ENCODE peak calls at places on chromosomes 4 and X, in seven cellular contexts. Q is body of pancreas, R is PC-3, M is heart left ventricle, T is A549, O is tibial nerve, F is K562. H is an unnamed sample.

GRCh38 chr4:182895791-182896292 is 21.3 kb downstream of the DCTD start:
- DNase-seq in Q (peak), R (no peak), M (no peak), T (no peak), O (no peak), F (no peak), H (no peak)

GRCh38 chr4:36824682-36825081 is 419.9 kb upstream of the NWD2 start:
- DNase-seq in Q (no peak), R (peak), M (no peak), T (no peak), O (no peak), F (peak), H (no peak)

GRCh38 chr4:101205878-101206277 is 141.4 kb downstream of the PPP3CA start:
- DNase-seq in Q (no peak), R (peak), M (no peak), T (peak), O (no peak), F (no peak), H (no peak)

GRCh38 chr4:7734651-7735260 is 204.9 kb downstream of the AFAP1 start:
- DNase-seq in Q (no peak), R (no peak), M (no peak), T (no peak), O (no peak), F (no peak), H (no peak)

GRCh38 chr4:26583538-26583864 is 383 bp upstream of the TBC1D19 start:
- DNase-seq in Q (no peak), R (peak), M (no peak), T (no peak), O (no peak), F (no peak), H (no peak)

GRCh38 chr4:73705721-73706120 is 34.6 kb upstream of the CXCL8 start:
- DNase-seq in Q (no peak), R (no peak), M (no peak), T (no peak), O (no peak), F (no peak), H (no peak)

GRCh38 chr4:47475411-47475810 is 9.7 kb upstream of the ATP10D start:
- DNase-seq in Q (no peak), R (no peak), M (no peak), T (no peak), O (no peak), F (no peak), H (no peak)

GRCh38 chr4:129094347-129094746 is 1.0 kb upstream of the SCLT1 start:
- DNase-seq in Q (no peak), R (no peak), M (no peak), T (no peak), O (no peak), F (no peak), H (no peak)

GRCh38 chrX:19964017-19964710 is 26.7 kb downstream of the BCLAF3 start:
- DNase-seq in Q (no peak), R (peak), M (no peak), T (no peak), O (no peak), F (no peak), H (no peak)

GRCh38 chrX:154730271-154730883 is 20.5 kb downstream of the GAB3 start:
- DNase-seq in Q (peak), R (peak), M (peak), T (no peak), O (no peak), F (no peak), H (no peak)

GRCh38 chr4:87807402-87807801 is 8.0 kb downstream of the IBSP start:
- DNase-seq in Q (no peak), R (peak), M (no peak), T (no peak), O (no peak), F (no peak), H (no peak)

GRCh38 chrX:42680651-42681050 is 97.3 kb downstream of the PPP1R2C start:
- DNase-seq in Q (peak), R (no peak), M (peak), T (no peak), O (no peak), F (no peak), H (no peak)

GRCh38 chr4:164802301-164802700 is 48.4 kb downstream of the SMIM31 start:
- DNase-seq in Q (no peak), R (no peak), M (no peak), T (no peak), O (no peak), F (no peak), H (no peak)

GRCh38 chrX:118770133-118770760 is 42.8 kb downstream of the IL13RA1 start:
- DNase-seq in Q (no peak), R (no peak), M (no peak), T (no peak), O (no peak), F (no peak), H (no peak)

GRCh38 chr4:182600836-182601235 is 316.4 kb downstream of the DCTD start:
- DNase-seq in Q (no peak), R (no peak), M (no peak), T (no peak), O (no peak), F (no peak), H (no peak)

GRCh38 chrX:135625995-135626394 is 87.4 kb upstream of the CT45A1 start:
- DNase-seq in Q (no peak), R (peak), M (no peak), T (peak), O (no peak), F (peak), H (no peak)

GRCh38 chr4:69951602-69952001 is 13.9 kb downstream of the CSN2 start:
- DNase-seq in Q (no peak), R (no peak), M (no peak), T (no peak), O (no peak), F (no peak), H (no peak)

GRCh38 chr4:146960634-146961033 is 15.0 kb upstream of the TTC29 start:
- DNase-seq in Q (no peak), R (no peak), M (no peak), T (no peak), O (no peak), F (no peak), H (no peak)

GRCh38 chr4:57136281-57136680 is 26.1 kb upstream of the IGFBP7 start:
- DNase-seq in Q (no peak), R (peak), M (no peak), T (no peak), O (no peak), F (no peak), H (no peak)

GRCh38 chr4:144599621-144600020 is 46.3 kb upstream of the HHIP start:
- DNase-seq in Q (no peak), R (peak), M (no peak), T (no peak), O (no peak), F (no peak), H (no peak)

DNA sequence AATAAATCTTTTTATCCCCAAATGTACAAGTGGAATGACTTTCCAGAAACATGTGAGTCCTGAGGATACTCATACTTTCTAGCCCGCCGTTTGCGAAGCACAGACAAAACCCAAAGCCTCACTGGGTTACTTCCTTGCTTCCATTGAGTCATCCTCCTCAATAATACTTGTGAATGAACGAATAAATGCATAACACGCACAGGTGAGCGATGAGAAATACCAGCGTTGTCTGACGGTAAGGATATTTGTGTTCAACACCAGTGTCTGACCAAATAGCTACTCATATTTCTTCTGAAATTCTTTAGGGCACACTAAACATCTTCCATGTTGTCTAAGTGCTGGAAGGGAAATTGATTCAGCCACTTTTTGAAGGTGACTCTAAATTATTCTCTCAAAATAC is 36.0 kb downstream of the CCNG2 start:
- DNase-seq in Q (no peak), R (no peak), M (no peak), T (no peak), O (no peak), F (no peak), H (no peak)
- H3K4me3 ChIP-seq in Q (no peak), R (no peak), M (no peak), T (no peak), O (no peak), F (no peak), H (no peak)

GRCh38 chr4:118985170-118986000 is 96.7 kb downstream of the SYNPO2 start:
- DNase-seq in Q (no peak), R (no peak), M (no peak), T (no peak), O (no peak), F (no peak), H (no peak)
- H3K27ac ChIP-seq in Q (no peak), R (no peak), M (peak), T (no peak), O (no peak), F (no peak), H (peak)

GRCh38 chr4:23887989-23888388 is 1.9 kb downstream of the PPARGC1A start:
- DNase-seq in Q (no peak), R (no peak), M (no peak), T (no peak), O (no peak), F (no peak), H (no peak)

GRCh38 chr4:23890369-23891063 is 669 bp upstream of the PPARGC1A start:
- DNase-seq in Q (no peak), R (no peak), M (no peak), T (no peak), O (no peak), F (no peak), H (no peak)

GRCh38 chr4:23889814-23890269 is at the start of gene PPARGC1A:
- DNase-seq in Q (peak), R (no peak), M (peak), T (no peak), O (peak), F (no peak), H (no peak)

GRCh38 chr4:23888421-23889319 is 1.2 kb downstream of the PPARGC1A start:
- DNase-seq in Q (no peak), R (no peak), M (no peak), T (no peak), O (no peak), F (no peak), H (no peak)

DNA sequence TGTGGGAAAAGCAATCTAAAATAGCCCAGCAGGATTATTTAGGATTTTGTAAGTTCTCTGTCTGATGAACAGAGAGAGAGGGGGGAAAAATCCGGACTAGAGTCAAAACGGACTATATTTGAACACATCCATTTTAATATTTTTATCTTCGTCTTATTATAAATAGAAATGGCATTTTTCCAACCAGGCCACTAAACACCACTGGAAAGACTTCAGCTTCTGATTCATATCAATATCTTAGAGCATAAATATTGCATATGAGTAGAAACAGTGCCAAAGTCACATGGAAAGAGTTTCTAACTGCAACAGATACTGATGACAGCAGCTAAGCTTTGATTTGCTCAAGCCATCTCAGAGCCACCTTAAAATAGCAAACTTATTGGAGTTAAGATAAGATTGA is 479 bp downstream of the PPARGC1A start:
- DNase-seq in Q (no peak), R (no peak), M (no peak), T (no peak), O (no peak), F (no peak), H (no peak)
- H3K4me3 ChIP-seq in Q (no peak), R (no peak), M (peak), T (peak), O (peak), F (no peak), H (peak)

GRCh38 chr4:151541438-151542071 is 132.6 kb downstream of the FHIP1A start:
- DNase-seq in Q (no peak), R (peak), M (no peak), T (peak), O (no peak), F (no peak), H (no peak)

GRCh38 chr4:151534195-151534594 is 125.2 kb downstream of the FHIP1A start:
- DNase-seq in Q (no peak), R (no peak), M (no peak), T (no peak), O (no peak), F (no peak), H (no peak)

GRCh38 chr4:151538963-151539362 is 130.0 kb downstream of the FHIP1A start:
- DNase-seq in Q (no peak), R (peak), M (no peak), T (no peak), O (no peak), F (no peak), H (no peak)

GRCh38 chr4:151540728-151541437 is 131.9 kb downstream of the FHIP1A start:
- DNase-seq in Q (no peak), R (peak), M (no peak), T (peak), O (no peak), F (no peak), H (no peak)

GRCh38 chr4:151537726-151538125 is 128.8 kb downstream of the FHIP1A start:
- DNase-seq in Q (no peak), R (no peak), M (no peak), T (no peak), O (no peak), F (no peak), H (no peak)
- H3K27ac ChIP-seq in Q (no peak), R (no peak), M (no peak), T (no peak), O (peak), F (no peak), H (no peak)

GRCh38 chr4:163343604-163344146 is at the start of gene NPY5R:
- DNase-seq in Q (no peak), R (no peak), M (no peak), T (no peak), O (no peak), F (no peak), H (no peak)
- H3K4me3 ChIP-seq in Q (no peak), R (no peak), M (peak), T (peak), O (peak), F (no peak), H (peak)

GRCh38 chrX:44903107-44903506 is 30.1 kb downstream of the KDM6A start:
- DNase-seq in Q (no peak), R (peak), M (no peak), T (peak), O (no peak), F (peak), H (no peak)
- H3K27ac ChIP-seq in Q (no peak), R (peak), M (no peak), T (no peak), O (no peak), F (peak), H (no peak)

DNA sequence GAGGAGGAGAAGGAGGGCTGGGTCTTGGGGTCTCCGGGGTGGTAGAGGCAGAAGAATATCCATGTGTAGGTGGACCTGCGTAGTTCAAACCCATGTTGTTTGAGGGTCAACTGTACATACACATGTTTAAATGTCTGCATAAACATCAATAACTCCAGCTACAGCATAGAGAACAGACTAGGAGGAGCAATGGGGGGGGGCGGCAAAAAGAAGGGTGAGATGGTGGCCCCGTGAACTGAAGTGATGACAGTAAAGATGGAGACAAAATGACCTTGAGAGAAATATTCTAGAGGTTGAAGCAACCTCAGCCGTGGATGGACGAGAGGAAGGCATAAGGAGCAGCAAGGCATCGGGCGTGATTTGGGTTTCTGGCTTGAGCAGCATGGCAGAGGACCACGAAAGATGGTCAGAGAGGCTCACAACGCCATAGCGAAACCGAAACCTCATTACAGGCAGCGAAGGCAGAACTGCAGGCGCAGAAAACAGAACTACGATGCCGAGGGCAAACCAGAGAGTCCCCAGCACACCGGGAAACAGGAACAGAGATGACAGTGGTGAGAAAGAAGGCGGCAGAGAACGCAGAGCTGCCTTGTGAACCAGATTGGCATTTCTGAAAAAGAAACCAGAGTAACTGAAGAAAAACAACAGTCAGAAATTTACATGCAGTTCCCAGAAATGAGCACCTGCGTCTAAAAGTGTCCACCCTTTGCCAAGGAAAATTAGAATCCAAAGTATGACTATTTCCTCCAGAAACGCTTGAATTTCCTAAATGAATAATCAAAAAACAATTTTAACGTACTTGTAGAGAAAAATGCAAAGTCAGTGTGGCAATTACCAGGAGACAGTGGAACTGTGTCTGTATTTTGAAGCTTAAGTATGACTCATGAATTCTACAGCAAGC is 50.2 kb upstream of the ENPP6 start:
- DNase-seq in Q (no peak), R (peak), M (peak), T (peak), O (no peak), F (peak), H (peak)
- H3K4me3 ChIP-seq in Q (no peak), R (peak), M (peak), T (peak), O (peak), F (peak), H (peak)

GRCh38 chr4:76188149-76188548 is 25.5 kb downstream of the SCARB2 start:
- DNase-seq in Q (no peak), R (no peak), M (no peak), T (no peak), O (no peak), F (no peak), H (no peak)
- H3K27ac ChIP-seq in Q (no peak), R (no peak), M (no peak), T (no peak), O (peak), F (no peak), H (no peak)

DNA sequence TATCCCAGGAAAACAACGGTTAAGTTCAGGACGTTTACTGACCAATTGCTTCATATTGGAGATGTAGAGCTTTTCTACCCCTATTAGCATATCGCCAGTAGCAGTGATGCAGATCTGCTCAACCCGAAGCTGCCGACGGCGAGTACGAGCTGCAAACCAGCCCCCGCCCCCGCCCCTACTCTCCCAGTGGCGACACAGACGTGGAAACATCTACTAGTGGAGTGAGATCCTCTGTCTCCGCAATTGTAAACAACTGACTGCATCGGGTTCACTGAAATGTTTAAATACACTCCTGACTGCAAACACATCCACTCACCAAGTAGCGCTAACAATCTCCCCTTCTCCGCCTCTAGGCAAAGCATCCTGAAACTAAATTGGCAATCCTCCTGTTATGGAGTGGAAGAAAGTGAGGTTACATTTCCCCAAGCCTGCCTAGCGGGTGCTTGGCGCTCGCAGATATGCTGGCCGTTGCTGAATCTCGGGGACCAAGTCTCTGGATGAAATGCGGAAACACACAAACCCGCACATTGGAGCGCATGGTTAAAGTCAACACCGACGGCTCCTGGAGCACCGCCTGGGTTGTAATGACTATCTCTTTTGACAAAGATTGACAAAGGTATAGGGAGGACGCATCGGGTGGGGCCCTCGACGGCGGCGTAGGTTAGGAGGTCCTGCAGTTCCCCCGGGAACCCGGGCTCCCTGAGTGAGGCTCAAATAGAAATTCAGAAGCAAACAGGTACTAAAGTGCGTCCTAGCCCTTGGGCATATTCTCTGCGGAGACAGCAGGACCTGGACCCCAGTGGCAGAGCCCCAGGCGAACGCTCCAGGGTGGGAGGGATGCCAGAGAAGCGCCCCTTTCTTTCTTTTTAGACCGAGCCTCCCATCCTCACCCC is 116.9 kb upstream of the TEX13C start:
- DNase-seq in Q (no peak), R (no peak), M (no peak), T (no peak), O (no peak), F (no peak), H (no peak)
- H3K4me3 ChIP-seq in Q (no peak), R (peak), M (peak), T (no peak), O (peak), F (no peak), H (peak)